ENCODE peak calls at places on chromosome 7, in ten cellular contexts. Y is CD8-positive, alpha-beta memory T cell; U is Peyer's patch; E is naive thymus-derived CD4-positive, alpha-beta T cell; H is upper lobe of right lung; T is HCT116; W is aorta; P is OCI-LY7; M is cardiac muscle cell; S is body of pancreas. B is an unnamed sample. For H3K36me3, the result is how much of the 10 kb centered on the place peaks cover.

GRCh38 chr7:22197376-22197775 is 159.6 kb downstream of the RAPGEF5 start:
- DNase-seq in Y (no peak), U (no peak), E (no peak), H (no peak), T (no peak), W (no peak), P (no peak), M (no peak), S (no peak), B (no peak)

GRCh38 chr7:368651-369475 is 78.9 kb downstream of the FOXL3 start:
- DNase-seq in Y (no peak), U (no peak), E (no peak), H (peak), T (no peak), W (peak), P (no peak), M (no peak), S (peak), B (no peak)

GRCh38 chr7:41880107-41880506 is 177.2 kb upstream of the INHBA start:
- DNase-seq in Y (no peak), U (no peak), E (no peak), H (no peak), T (no peak), W (no peak), P (no peak), M (peak), S (no peak), B (no peak)

GRCh38 chr7:112152186-112152585 is 54.0 kb downstream of the DOCK4 start:
- DNase-seq in Y (no peak), U (no peak), E (no peak), H (no peak), T (no peak), W (no peak), P (no peak), M (no peak), S (no peak), B (no peak)

GRCh38 chr7:157521752-157522151 is 184.9 kb downstream of the DNAJB6 start:
- DNase-seq in Y (no peak), U (no peak), E (no peak), H (peak), T (no peak), W (no peak), P (no peak), M (no peak), S (no peak), B (no peak)

GRCh38 chr7:44403176-44403759 is 77.9 kb upstream of the CAMK2B start:
- DNase-seq in Y (no peak), U (no peak), E (no peak), H (no peak), T (no peak), W (no peak), P (no peak), M (no peak), S (no peak), B (no peak)

GRCh38 chr7:35286422-35286821 is 32.5 kb upstream of the TBX20 start:
- DNase-seq in Y (no peak), U (no peak), E (no peak), H (no peak), T (no peak), W (no peak), P (no peak), M (no peak), S (no peak), B (no peak)

GRCh38 chr7:21261627-21262564 is 166.0 kb upstream of the SP4 start:
- DNase-seq in Y (peak), U (peak), E (peak), H (no peak), T (peak), W (no peak), P (peak), M (peak), S (peak), B (peak)

GRCh38 chr7:79282882-79283602 is 170.4 kb downstream of the MAGI2 start:
- DNase-seq in Y (no peak), U (no peak), E (no peak), H (no peak), T (no peak), W (no peak), P (no peak), M (no peak), S (no peak), B (no peak)

GRCh38 chr7:141042222-141043193 is 27.8 kb upstream of the MRPS33 start:
- DNase-seq in Y (no peak), U (no peak), E (no peak), H (no peak), T (no peak), W (no peak), P (no peak), M (no peak), S (no peak), B (no peak)

GRCh38 chr7:88789480-88790064 is 6.0 kb downstream of the TEX47 start:
- DNase-seq in Y (peak), U (no peak), E (no peak), H (no peak), T (peak), W (no peak), P (peak), M (peak), S (no peak), B (no peak)

GRCh38 chr7:36034020-36034419 is 119.0 kb upstream of the EEPD1 start:
- DNase-seq in Y (no peak), U (no peak), E (no peak), H (no peak), T (no peak), W (no peak), P (no peak), M (no peak), S (no peak), B (no peak)

GRCh38 chr7:151723321-151723720 is 153.6 kb downstream of the PRKAG2 start:
- DNase-seq in Y (no peak), U (no peak), E (no peak), H (no peak), T (no peak), W (no peak), P (no peak), M (no peak), S (no peak), B (no peak)

GRCh38 chr7:96244244-96244991 is 77.5 kb downstream of the SLC25A13 start:
- DNase-seq in Y (no peak), U (no peak), E (no peak), H (no peak), T (no peak), W (no peak), P (no peak), M (no peak), S (no peak), B (no peak)

GRCh38 chr7:34313289-34313688 is 344.7 kb upstream of the NPSR1 start:
- DNase-seq in Y (no peak), U (no peak), E (no peak), H (no peak), T (no peak), W (no peak), P (no peak), M (no peak), S (no peak), B (no peak)

GRCh38 chr7:106812027-106812643 is 52.9 kb upstream of the PIK3CG start:
- DNase-seq in Y (no peak), U (no peak), E (no peak), H (no peak), T (no peak), W (peak), P (peak), M (no peak), S (no peak), B (no peak)

GRCh38 chr7:34357068-34357467 is 300.9 kb upstream of the NPSR1 start:
- DNase-seq in Y (no peak), U (no peak), E (no peak), H (no peak), T (no peak), W (no peak), P (no peak), M (no peak), S (no peak), B (no peak)

GRCh38 chr7:87330316-87330715 is 15.1 kb upstream of the CROT start:
- DNase-seq in Y (no peak), U (no peak), E (no peak), H (no peak), T (no peak), W (no peak), P (no peak), M (no peak), S (no peak), B (no peak)

DNA sequence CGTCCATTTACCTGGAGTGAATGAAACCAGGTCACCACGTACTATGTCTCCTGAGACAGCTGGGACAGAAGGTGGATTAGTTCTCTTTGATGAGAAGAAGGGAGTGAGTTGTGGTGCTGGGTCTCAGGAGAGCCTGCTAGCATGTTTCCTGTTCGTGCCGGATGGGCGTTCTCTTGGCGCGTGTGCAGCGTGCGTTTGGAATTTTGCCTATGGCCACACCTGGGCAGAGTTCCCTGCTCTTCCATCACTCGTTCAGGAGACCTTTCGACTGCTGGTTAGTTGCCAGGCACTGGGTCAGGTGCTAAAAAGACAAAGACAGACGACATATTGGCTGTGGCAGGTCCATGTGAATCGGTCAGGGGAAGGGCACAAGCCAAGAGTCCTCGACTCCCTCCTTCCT is 90.3 kb downstream of the TRRAP start:
- DNase-seq in Y (no peak), U (no peak), E (no peak), H (peak), T (no peak), W (no peak), P (no peak), M (no peak), S (no peak), B (no peak)
- H3K36me3 ChIP-seq in Y (half or more), U (under half), E (under half), H (half or more), T (under half), W (under half), P (half or more), M (half or more), S (under half), B (half or more)

DNA sequence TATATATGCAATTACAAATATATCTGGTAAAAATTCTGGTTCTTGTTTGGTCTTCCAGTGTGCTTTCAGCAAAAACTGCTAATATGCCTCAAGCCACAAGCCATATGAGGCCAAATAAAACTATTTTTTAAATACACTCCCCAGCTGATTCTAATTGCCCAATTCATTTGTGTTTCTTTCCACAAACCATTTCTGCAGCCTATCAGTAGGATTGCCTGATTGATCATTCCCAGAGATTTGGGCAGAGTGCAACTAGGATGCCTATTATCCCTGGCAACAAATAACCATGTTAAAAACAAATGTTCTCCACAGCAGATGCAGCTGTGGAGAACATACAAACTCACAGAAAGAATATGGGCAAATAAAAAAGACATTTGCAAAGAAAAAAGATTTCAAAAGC is 76.9 kb upstream of the CAV2 start:
- DNase-seq in Y (no peak), U (no peak), E (no peak), H (no peak), T (no peak), W (no peak), P (no peak), M (no peak), S (no peak), B (no peak)
- H3K27ac ChIP-seq in Y (no peak), U (no peak), E (no peak), H (no peak), T (peak), W (no peak), P (no peak), M (no peak), S (no peak), B (no peak)

DNA sequence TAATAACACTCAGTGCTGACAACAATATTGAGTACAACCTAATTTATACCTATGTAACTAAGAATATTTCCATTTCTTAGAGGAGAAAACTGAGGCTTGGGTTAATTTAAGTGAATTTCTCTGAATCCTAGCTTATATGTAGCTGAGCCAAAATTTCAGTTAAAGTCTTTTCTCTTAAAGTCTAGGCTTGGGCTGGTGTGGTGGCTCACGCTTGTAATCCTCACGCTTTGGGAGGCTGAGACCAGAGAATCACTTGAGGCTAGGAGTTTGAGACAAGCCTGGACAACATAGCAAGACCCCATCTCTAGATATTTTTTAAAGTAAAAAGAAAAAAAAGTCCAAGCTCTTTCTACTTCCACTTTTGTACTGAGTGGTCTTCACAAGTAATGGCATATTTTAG is 92.1 kb downstream of the CUL1 start:
- DNase-seq in Y (no peak), U (no peak), E (no peak), H (no peak), T (no peak), W (no peak), P (no peak), M (no peak), S (no peak), B (no peak)
- H3K36me3 ChIP-seq in Y (half or more), U (under half), E (under half), H (half or more), T (half or more), W (under half), P (half or more), M (half or more), S (under half), B (half or more)

DNA sequence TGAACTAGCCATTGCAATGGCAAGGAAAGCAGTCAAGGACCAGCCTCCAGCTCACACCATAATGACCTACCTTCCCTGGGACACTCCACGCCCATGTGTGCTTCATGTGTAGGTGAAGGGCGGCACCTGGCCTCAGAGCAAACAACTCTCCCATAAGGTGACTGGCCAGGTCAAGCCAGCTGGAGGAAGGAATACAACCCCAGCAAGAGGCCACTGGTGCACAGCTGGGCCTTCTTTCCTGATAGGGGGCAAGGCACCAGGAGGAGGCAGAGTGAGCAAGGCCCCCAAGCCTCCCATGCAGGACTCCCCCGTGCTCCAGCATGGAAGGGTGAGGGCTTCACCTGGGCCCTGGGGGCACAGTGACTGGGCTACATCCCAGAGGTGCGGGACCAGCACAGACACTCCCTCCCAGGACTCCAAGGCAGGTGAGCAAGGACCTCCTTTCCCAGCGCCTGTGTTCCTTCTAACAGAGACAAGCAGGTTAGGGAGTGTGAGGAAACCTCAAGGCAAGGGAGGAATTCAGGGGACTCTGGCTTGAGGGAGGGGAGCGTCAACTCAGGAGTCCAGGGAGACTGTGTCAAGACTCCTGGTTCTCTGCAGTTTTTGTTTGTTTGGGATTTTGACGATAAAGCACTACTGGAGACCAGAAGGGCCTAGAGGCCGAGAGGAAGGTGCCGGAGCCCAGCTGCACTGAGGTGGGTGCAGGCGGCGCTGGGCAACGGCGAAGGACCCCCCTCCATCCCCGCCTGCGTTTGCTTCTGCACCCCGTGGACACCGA is 1.7 kb downstream of the PTPRN2 start:
- DNase-seq in Y (no peak), U (no peak), E (no peak), H (no peak), T (no peak), W (no peak), P (no peak), M (no peak), S (peak), B (no peak)
- H3K27ac ChIP-seq in Y (no peak), U (no peak), E (no peak), H (no peak), T (no peak), W (no peak), P (no peak), M (no peak), S (peak), B (no peak)

B was measured in CD4-positive, CD25-positive, alpha-beta regulatory T cell.